ENCODE peak calls at places on chromosomes 6 and 20, in six cellular contexts. W is foreskin fibroblast, H is AG09309, M is nephron progenitor cell, T is AG09319, F is PC-9. K is an unnamed sample.

GRCh38 chr6:79949235-79949634 is 1.9 kb upstream of the ELOVL4 start:
- DNase-seq in W (peak), H (peak), M (peak), T (peak), F (peak), K (peak)

GRCh38 chr20:25006431-25007167 is 14.0 kb upstream of the APMAP start:
- DNase-seq in W (no peak), H (no peak), M (no peak), T (no peak), F (no peak), K (no peak)

GRCh38 chr6:149648148-149649145 is at the start of gene KATNA1:
- DNase-seq in W (peak), H (no peak), M (peak), T (peak), F (peak), K (no peak)

GRCh38 chr20:17655286-17655651 is 26.8 kb downstream of the RRBP1 start:
- DNase-seq in W (no peak), H (no peak), M (no peak), T (no peak), F (no peak), K (no peak)

GRCh38 chr6:119195204-119195603 is 116.7 kb upstream of the FAM184A start:
- DNase-seq in W (no peak), H (no peak), M (no peak), T (no peak), F (no peak), K (no peak)

GRCh38 chr6:56096946-56097345 is 150.4 kb downstream of the COL21A1 start:
- DNase-seq in W (peak), H (no peak), M (no peak), T (no peak), F (no peak), K (no peak)

GRCh38 chr20:51966296-51966971 is 164.1 kb upstream of the SALL4 start:
- DNase-seq in W (peak), H (no peak), M (peak), T (peak), F (peak), K (no peak)

GRCh38 chr6:4772750-4773149 is 3.5 kb upstream of the CDYL start:
- DNase-seq in W (no peak), H (no peak), M (no peak), T (no peak), F (no peak), K (no peak)

GRCh38 chr6:17869010-17869752 is 118.3 kb downstream of the KIF13A start:
- DNase-seq in W (peak), H (no peak), M (no peak), T (no peak), F (no peak), K (no peak)

GRCh38 chr6:41698350-41698781 is 37.0 kb downstream of the TFEB start:
- DNase-seq in W (peak), H (peak), M (no peak), T (peak), F (peak), K (peak)

GRCh38 chr20:51176846-51177245 is 153.9 kb upstream of the KCNG1 start:
- DNase-seq in W (no peak), H (no peak), M (no peak), T (no peak), F (no peak), K (no peak)

GRCh38 chr20:24960302-24960801 is 11.3 kb downstream of the CST7 start:
- DNase-seq in W (no peak), H (no peak), M (no peak), T (no peak), F (no peak), K (no peak)

GRCh38 chr20:4112490-4113420 is 97.4 kb upstream of the RNF24 start:
- DNase-seq in W (peak), H (no peak), M (no peak), T (no peak), F (peak), K (no peak)

GRCh38 chr6:15423286-15423957 is 177.6 kb downstream of the JARID2 start:
- DNase-seq in W (no peak), H (no peak), M (no peak), T (no peak), F (no peak), K (no peak)

GRCh38 chr20:39532205-39532604 is 570.1 kb downstream of the DHX35 start:
- DNase-seq in W (no peak), H (no peak), M (no peak), T (no peak), F (no peak), K (no peak)

GRCh38 chr6:143232849-143233248 is 172.2 kb downstream of the AIG1 start:
- DNase-seq in W (peak), H (no peak), M (peak), T (no peak), F (peak), K (no peak)

GRCh38 chr6:49528571-49528970 is 21.9 kb upstream of the C6orf141 start:
- DNase-seq in W (no peak), H (no peak), M (no peak), T (no peak), F (no peak), K (no peak)

GRCh38 chr6:8857160-8857559 is 421.8 kb upstream of the SLC35B3 start:
- DNase-seq in W (peak), H (no peak), M (no peak), T (no peak), F (no peak), K (no peak)

GRCh38 chr6:43575105-43575771 is 600 bp downstream of the XPO5 start:
- DNase-seq in W (peak), H (no peak), M (peak), T (no peak), F (no peak), K (no peak)

GRCh38 chr6:109241199-109241598 is 141.1 kb downstream of the CD164 start:
- DNase-seq in W (peak), H (peak), M (no peak), T (peak), F (no peak), K (no peak)

GRCh38 chr6:46610862-46611553 is 41.6 kb downstream of the CYP39A1 start:
- DNase-seq in W (no peak), H (no peak), M (no peak), T (no peak), F (no peak), K (no peak)

GRCh38 chr20:10519361-10520048 is 84.4 kb downstream of the SLX4IP start:
- DNase-seq in W (peak), H (no peak), M (no peak), T (no peak), F (no peak), K (no peak)

GRCh38 chr20:36736451-36737182 is 9.3 kb downstream of the NDRG3 start:
- DNase-seq in W (no peak), H (no peak), M (no peak), T (no peak), F (no peak), K (no peak)

GRCh38 chr6:2000962-2001361 is 244.4 kb downstream of the GMDS start:
- DNase-seq in W (no peak), H (no peak), M (no peak), T (no peak), F (no peak), K (no peak)

GRCh38 chr6:1991332-1991878 is 254.0 kb downstream of the GMDS start:
- DNase-seq in W (no peak), H (no peak), M (no peak), T (no peak), F (no peak), K (no peak)

GRCh38 chr6:1997702-1998101 is 247.7 kb downstream of the GMDS start:
- DNase-seq in W (no peak), H (no peak), M (no peak), T (no peak), F (no peak), K (no peak)

GRCh38 chr6:1993049-1993448 is 252.4 kb downstream of the GMDS start:
- DNase-seq in W (peak), H (no peak), M (no peak), T (no peak), F (no peak), K (no peak)

DNA sequence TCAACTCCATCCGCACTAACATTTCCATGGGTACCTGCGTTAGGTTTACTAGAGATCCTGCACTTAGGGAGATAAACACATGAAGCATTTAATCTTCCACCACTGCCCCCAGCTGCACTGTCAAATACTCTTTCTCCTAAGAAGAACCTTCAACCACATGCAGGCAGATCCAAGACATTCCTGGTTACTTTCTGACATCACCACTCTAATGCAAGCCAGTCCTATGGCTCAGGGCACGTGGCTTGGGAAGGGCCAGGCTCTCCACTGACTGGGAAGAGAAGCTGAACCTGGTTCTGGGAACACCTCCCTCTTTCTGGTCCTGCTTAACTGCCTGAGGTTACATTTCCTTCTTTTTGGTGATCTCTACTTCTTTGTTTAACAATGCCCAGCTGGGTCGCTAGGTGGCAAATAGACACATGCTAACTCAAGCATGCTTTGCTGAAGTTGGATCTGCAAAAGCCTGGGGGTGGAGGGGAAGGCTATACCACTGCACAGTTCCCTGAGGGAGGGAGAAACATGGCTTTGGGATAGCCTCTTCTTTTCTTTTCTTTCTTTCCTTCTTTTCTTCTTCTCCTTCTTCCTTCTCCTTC is 249.8 kb downstream of the GMDS start:
- DNase-seq in W (peak), H (no peak), M (no peak), T (no peak), F (no peak), K (no peak)
- TF ChIP-seq CTCF in W (no peak), H (peak), M (no peak), T (no peak), F (no peak), K (no peak)

DNA sequence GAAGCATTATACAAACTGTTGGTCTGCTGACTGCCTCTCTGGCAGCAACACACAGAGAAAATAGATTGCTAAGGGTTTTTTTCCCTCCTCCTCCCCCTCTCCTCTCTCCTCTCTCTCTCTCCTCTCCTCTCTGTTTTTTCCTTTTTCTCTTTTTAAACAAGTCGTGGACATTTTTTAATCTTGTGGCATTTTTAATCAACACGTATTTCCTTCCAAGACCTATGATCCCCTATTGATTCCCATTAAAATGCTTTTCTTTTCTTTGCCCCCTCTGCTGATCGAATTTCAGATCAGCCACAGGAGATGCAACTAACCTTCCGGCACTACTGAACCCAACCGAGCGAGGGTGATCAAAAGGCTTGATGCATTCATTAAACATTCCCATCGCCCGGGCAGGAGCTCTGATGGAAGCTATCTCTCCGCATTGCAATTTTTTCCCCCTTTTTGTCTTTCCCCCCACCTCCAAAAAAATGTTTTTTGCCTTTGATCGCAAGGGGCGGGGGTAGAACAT is 90.7 kb upstream of the ARID1B start:
- DNase-seq in W (peak), H (no peak), M (peak), T (no peak), F (peak), K (no peak)
- TF ChIP-seq CTCF in W (peak), H (peak), M (no peak), T (peak), F (no peak), K (peak)

GRCh38 chr20:1396264-1396663 is 3.4 kb upstream of the FKBP1A start:
- DNase-seq in W (no peak), H (no peak), M (no peak), T (no peak), F (no peak), K (no peak)

GRCh38 chr20:1397710-1398109 is 4.9 kb upstream of the FKBP1A start:
- DNase-seq in W (peak), H (no peak), M (no peak), T (no peak), F (no peak), K (no peak)

GRCh38 chr20:1393507-1393882 is 641 bp upstream of the FKBP1A start:
- DNase-seq in W (no peak), H (no peak), M (no peak), T (no peak), F (no peak), K (no peak)

GRCh38 chr20:1392693-1393506 is at the start of gene FKBP1A:
- DNase-seq in W (peak), H (no peak), M (peak), T (peak), F (peak), K (peak)

DNA sequence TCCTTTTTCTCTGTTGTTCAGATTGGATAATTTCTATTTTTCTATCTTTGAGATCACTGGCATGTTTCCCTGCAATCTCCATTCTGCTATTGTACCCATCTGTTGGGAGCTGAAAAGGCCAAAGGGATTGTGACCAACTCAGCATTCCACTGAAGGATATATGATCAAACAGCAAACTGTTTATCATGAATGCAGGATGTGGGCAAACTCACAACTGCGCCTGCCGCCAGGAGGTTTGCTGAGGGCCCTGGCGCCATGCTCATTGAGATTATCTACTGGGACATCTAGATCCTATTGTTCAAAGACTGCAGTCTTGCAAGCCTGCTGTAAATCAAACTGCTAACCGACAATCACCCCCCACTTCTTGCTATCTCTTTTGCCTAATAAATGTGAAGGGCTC is 3.8 kb upstream of the FKBP1A start:
- DNase-seq in W (no peak), H (no peak), M (no peak), T (no peak), F (no peak), K (no peak)
- TF ChIP-seq CTCF in W (no peak), H (no peak), M (no peak), T (no peak), F (no peak), K (no peak)

GRCh38 chr20:61949363-61949713 is 116.3 kb downstream of the TAF4 start:
- DNase-seq in W (no peak), H (no peak), M (no peak), T (no peak), F (no peak), K (no peak)
- TF ChIP-seq CTCF in W (no peak), H (no peak), M (no peak), T (no peak), F (no peak), K (no peak)

K was measured in AG04449.